ENCODE peak calls at places on chromosomes 1 and 21, in six cellular contexts. Y is activated CD4-positive, alpha-beta T cell treated with anti-CD3 and anti-CD28 coated beads for 36 hours; Z is HTR-8/SVneo; W is NCI-H1048; U is activated naive CD4-positive, alpha-beta T cell; L is T-helper 17 cell. O is an unnamed sample.

GRCh38 chr1:8025061-8025670 is 943 bp downstream of the ERRFI1 start:
- DNase-seq in Y (no peak), Z (no peak), W (no peak), U (no peak), L (no peak), O (no peak)

GRCh38 chr1:67110352-67110751 is 24.4 kb downstream of the C1orf141 start:
- DNase-seq in Y (no peak), Z (no peak), W (no peak), U (no peak), L (no peak), O (no peak)

GRCh38 chr1:166952002-166952746 is 23.2 kb downstream of the ILDR2 start:
- DNase-seq in Y (peak; percentile 21), Z (no peak), W (no peak), U (no peak), L (no peak), O (no peak)

GRCh38 chr1:23527366-23527765 is 3.7 kb downstream of the E2F2 start:
- DNase-seq in Y (no peak), Z (no peak), W (no peak), U (no peak), L (no peak), O (no peak)

GRCh38 chr1:33045814-33046213 is 9.1 kb upstream of the AK2 start:
- DNase-seq in Y (no peak), Z (no peak), W (no peak), U (no peak), L (no peak), O (no peak)

GRCh38 chr21:41322496-41323382 is 6.1 kb downstream of the FAM3B start:
- DNase-seq in Y (no peak), Z (no peak), W (no peak), U (no peak), L (no peak), O (no peak)

GRCh38 chr21:45557611-45558043 is 15.4 kb upstream of the SLC19A1 start:
- DNase-seq in Y (peak; percentile 4), Z (no peak), W (no peak), U (no peak), L (no peak), O (no peak)

GRCh38 chr1:7722670-7723012 is 48.5 kb upstream of the VAMP3 start:
- DNase-seq in Y (no peak), Z (no peak), W (no peak), U (no peak), L (no peak), O (no peak)

GRCh38 chr1:23424171-23424959 is at the start of gene TCEA3:
- DNase-seq in Y (peak; percentile 38), Z (no peak), W (no peak), U (no peak), L (no peak), O (no peak)

GRCh38 chr1:43435146-43436145 is 18.3 kb downstream of the HYI start:
- DNase-seq in Y (peak; percentile 2), Z (no peak), W (no peak), U (no peak), L (no peak), O (no peak)

GRCh38 chr1:66439028-66439427 is 94.9 kb upstream of the SGIP1 start:
- DNase-seq in Y (no peak), Z (no peak), W (no peak), U (no peak), L (no peak), O (no peak)

GRCh38 chr1:243756529-243756928 is 93.5 kb downstream of the AKT3 start:
- DNase-seq in Y (no peak), Z (no peak), W (no peak), U (no peak), L (no peak), O (no peak)

GRCh38 chr1:232574867-232575523 is 54.9 kb downstream of the SIPA1L2 start:
- DNase-seq in Y (no peak), Z (no peak), W (no peak), U (no peak), L (no peak), O (no peak)

GRCh38 chr21:44765231-44766013 is 36.2 kb downstream of the UBE2G2 start:
- DNase-seq in Y (peak; percentile 45), Z (no peak), W (no peak), U (no peak), L (no peak), O (no peak)

GRCh38 chr1:84426376-84426775 is 28.1 kb downstream of the DNASE2B start:
- DNase-seq in Y (no peak), Z (no peak), W (no peak), U (no peak), L (no peak), O (no peak)

GRCh38 chr1:99146129-99146848 is 118.0 kb upstream of the PLPPR4 start:
- DNase-seq in Y (no peak), Z (no peak), W (no peak), U (no peak), L (no peak), O (no peak)

GRCh38 chr21:45248301-45248892 is 39.3 kb downstream of the POFUT2 start:
- DNase-seq in Y (no peak), Z (no peak), W (no peak), U (no peak), L (no peak), O (no peak)

GRCh38 chr1:229714964-229715603 is 89.0 kb downstream of the URB2 start:
- DNase-seq in Y (peak; percentile 60), Z (no peak), W (peak; percentile 50), U (no peak), L (peak; percentile 16), O (no peak)

GRCh38 chr1:91402023-91402422 is 2.6 kb downstream of the HFM1 start:
- DNase-seq in Y (no peak), Z (peak; percentile 12), W (no peak), U (no peak), L (no peak), O (no peak)

GRCh38 chr1:5640845-5641244 is 351.4 kb downstream of the NPHP4 start:
- DNase-seq in Y (no peak), Z (no peak), W (no peak), U (no peak), L (no peak), O (no peak)

GRCh38 chr1:64906447-64906846 is 59.9 kb downstream of the JAK1 start:
- DNase-seq in Y (peak; percentile 59), Z (no peak), W (no peak), U (no peak), L (no peak), O (no peak)

GRCh38 chr1:214029796-214030195 is 42.0 kb downstream of the PROX1 start:
- DNase-seq in Y (no peak), Z (no peak), W (no peak), U (no peak), L (no peak), O (no peak)

GRCh38 chr1:24864409-24864808 is 65.7 kb downstream of the RUNX3 start:
- DNase-seq in Y (no peak), Z (no peak), W (no peak), U (no peak), L (no peak), O (no peak)

GRCh38 chr1:42845866-42846256 is 552 bp upstream of the ZNF691 start:
- DNase-seq in Y (peak; percentile 13), Z (no peak), W (no peak), U (no peak), L (no peak), O (no peak)